ENCODE peak calls at places on chromosome 13, in four cellular contexts. W, O, D and N are unnamed samples.

GRCh38 chr13:106173346-106173745 is 362.1 kb downstream of the EFNB2 start:
- DNase-seq in W (no peak), O (no peak), D (no peak), N (peak)

GRCh38 chr13:102825921-102826706 is 19.7 kb upstream of the ERCC5 start:
- DNase-seq in W (no peak), O (peak), D (no peak), N (peak)

GRCh38 chr13:50513528-50513863 is 330.0 kb downstream of the DLEU7 start:
- DNase-seq in W (no peak), O (no peak), D (no peak), N (no peak)

GRCh38 chr13:84296386-84296785 is 414.1 kb upstream of the SLITRK1 start:
- DNase-seq in W (no peak), O (no peak), D (no peak), N (no peak)

GRCh38 chr13:19634129-19634740 is 776 bp downstream of the MPHOSPH8 start:
- DNase-seq in W (no peak), O (peak), D (no peak), N (no peak)

GRCh38 chr13:29543230-29544215 is 52.0 kb downstream of the SLC7A1 start:
- DNase-seq in W (no peak), O (no peak), D (no peak), N (peak)

GRCh38 chr13:33999830-34000605 is 182.1 kb downstream of the RFC3 start:
- DNase-seq in W (no peak), O (peak), D (no peak), N (no peak)

GRCh38 chr13:37681295-37682032 is 82.9 kb upstream of the POSTN start:
- DNase-seq in W (no peak), O (peak), D (no peak), N (no peak)

GRCh38 chr13:75404721-75405120 is 77.2 kb downstream of the TBC1D4 start:
- DNase-seq in W (no peak), O (no peak), D (no peak), N (no peak)

GRCh38 chr13:90824027-90824426 is 523.5 kb upstream of the MIR17HG start:
- DNase-seq in W (no peak), O (no peak), D (no peak), N (no peak)

GRCh38 chr13:21033224-21033855 is 28.0 kb downstream of the LATS2 start:
- DNase-seq in W (peak), O (peak), D (peak), N (peak)

GRCh38 chr13:30978981-30979956 is 46.8 kb downstream of the TEX26 start:
- DNase-seq in W (no peak), O (no peak), D (no peak), N (no peak)

GRCh38 chr13:42001580-42001979 is 40.7 kb upstream of the VWA8 start:
- DNase-seq in W (no peak), O (peak), D (no peak), N (peak)

GRCh38 chr13:26538363-26539317 is 18.8 kb upstream of the WASF3 start:
- DNase-seq in W (no peak), O (peak), D (no peak), N (no peak)

GRCh38 chr13:31074750-31075149 is 87.0 kb downstream of the HSPH1 start:
- DNase-seq in W (no peak), O (no peak), D (no peak), N (no peak)

GRCh38 chr13:54953786-54954185 is 1925.2 kb downstream of the OLFM4 start:
- DNase-seq in W (no peak), O (no peak), D (no peak), N (no peak)

GRCh38 chr13:60001892-60002291 is 161.8 kb downstream of the DIAPH3 start:
- DNase-seq in W (no peak), O (no peak), D (no peak), N (peak)

GRCh38 chr13:71621152-71622124 is 245.6 kb downstream of the DACH1 start:
- DNase-seq in W (no peak), O (no peak), D (no peak), N (no peak)

GRCh38 chr13:30346789-30347167 is 39.4 kb upstream of the KATNAL1 start:
- DNase-seq in W (no peak), O (no peak), D (no peak), N (no peak)

DNA sequence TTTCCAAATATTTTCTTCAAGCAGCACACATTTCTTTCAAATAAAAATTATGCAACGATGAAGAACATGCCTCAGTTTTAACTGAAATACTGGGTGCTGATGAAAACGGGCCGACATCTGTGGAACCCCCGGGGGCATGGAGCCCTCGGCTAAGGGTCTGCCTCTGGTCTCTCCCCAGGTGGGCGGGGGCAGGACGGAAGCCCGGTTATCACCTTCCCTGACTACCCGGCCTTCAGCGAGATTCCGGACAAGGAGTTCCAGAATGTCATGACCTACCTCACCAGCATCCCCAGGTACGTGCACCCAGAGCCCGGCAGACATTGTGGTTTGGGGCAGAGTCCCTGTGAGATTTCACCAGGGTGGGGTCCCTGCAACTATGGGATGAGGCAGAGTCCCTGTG is 55.5 kb downstream of the MCF2L start:
- DNase-seq in W (no peak), O (no peak), D (no peak), N (no peak)
- H3K4me3 ChIP-seq in W (no peak), O (no peak), D (no peak), N (no peak)

GRCh38 chr13:100069278-100069677 is 19.6 kb upstream of the PCCA start:
- DNase-seq in W (no peak), O (peak), D (no peak), N (peak)
- TF ChIP-seq CTCF in W (no peak), O (no peak), D (no peak), N (no peak)

GRCh38 chr13:89401209-89401810 is 1730.1 kb downstream of the SLITRK5 start:
- DNase-seq in W (no peak), O (no peak), D (no peak), N (peak)
- H3K4me3 ChIP-seq in W (no peak), O (no peak), D (no peak), N (no peak)

DNA sequence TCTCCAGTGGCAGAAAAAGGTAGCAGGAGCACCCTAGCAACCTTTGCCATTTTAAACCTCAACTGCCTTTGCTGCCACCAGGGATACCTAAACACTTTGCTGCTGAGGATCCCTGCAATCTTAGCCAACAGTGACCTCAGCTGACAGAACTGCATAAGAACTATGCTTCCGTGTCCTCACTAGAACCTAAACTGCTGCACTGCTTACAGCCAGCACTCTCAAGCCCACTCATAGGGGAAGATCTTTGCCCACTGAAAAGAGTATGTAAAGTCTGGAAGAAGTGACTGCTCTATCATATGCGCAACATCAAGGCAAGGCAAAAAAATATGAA is 270.0 kb upstream of the PCDH20 start:
- DNase-seq in W (no peak), O (no peak), D (no peak), N (peak)
- TF ChIP-seq CTCF in W (no peak), O (no peak), D (no peak), N (peak)

DNA sequence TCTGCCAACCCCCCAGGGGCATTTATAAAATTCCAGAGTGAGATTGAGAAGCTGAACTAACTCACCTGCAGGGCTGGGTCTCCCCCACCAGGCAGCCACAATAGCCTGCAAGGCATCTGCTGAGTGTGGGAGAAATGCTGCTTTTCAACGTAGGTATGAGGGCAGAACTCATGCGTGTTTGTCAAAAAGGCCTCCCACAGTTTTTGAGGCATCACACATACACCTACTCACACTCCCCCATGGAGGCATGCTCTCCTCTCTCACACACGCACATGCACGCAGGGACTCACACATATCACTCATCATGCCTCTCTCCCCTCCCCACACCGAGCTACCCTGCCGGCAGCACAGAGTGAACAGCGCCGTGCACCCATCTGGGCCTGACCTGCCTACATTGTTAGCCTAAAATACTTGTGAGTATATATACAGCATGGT is 390.5 kb downstream of the FGF9 start:
- DNase-seq in W (no peak), O (no peak), D (no peak), N (no peak)
- H3K4me3 ChIP-seq in W (no peak), O (no peak), D (no peak), N (no peak)

DNA sequence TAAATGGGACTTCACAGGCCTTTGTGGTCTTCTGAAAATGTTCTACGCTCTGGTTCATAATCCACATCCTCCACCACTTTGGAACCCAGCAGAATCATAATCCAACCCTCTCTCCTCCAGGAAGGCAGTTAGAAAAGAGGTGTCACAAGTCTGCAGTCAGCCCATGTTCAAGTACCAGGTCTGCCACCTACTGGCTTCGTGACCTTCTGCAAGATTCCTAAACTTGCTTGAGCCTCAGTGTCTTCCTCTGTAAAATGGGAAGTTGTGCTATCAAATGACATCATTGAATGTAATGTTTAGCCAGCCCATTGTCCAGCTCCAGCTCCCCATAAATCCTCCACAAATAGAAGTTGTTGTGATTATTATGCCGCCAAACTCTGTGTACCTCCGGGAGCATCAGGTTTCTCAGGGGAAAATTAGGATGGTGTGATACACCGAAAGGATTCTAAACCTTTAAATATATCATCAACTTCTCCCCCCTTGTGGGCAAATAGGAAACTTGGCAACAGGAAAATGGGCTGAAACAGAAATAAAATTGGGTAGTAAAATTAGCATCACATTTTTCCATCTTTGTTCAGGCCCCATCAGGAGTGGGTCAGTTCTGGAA is 109.7 kb downstream of the NUFIP1 start:
- DNase-seq in W (no peak), O (peak), D (peak), N (no peak)
- TF ChIP-seq CTCF in W (peak), O (peak), D (peak), N (peak)

GRCh38 chr13:40069173-40070044 is 413.9 kb downstream of the COG6 start:
- DNase-seq in W (peak), O (peak), D (peak), N (no peak)
- H3K4me3 ChIP-seq in W (no peak), O (no peak), D (peak), N (no peak)

DNA sequence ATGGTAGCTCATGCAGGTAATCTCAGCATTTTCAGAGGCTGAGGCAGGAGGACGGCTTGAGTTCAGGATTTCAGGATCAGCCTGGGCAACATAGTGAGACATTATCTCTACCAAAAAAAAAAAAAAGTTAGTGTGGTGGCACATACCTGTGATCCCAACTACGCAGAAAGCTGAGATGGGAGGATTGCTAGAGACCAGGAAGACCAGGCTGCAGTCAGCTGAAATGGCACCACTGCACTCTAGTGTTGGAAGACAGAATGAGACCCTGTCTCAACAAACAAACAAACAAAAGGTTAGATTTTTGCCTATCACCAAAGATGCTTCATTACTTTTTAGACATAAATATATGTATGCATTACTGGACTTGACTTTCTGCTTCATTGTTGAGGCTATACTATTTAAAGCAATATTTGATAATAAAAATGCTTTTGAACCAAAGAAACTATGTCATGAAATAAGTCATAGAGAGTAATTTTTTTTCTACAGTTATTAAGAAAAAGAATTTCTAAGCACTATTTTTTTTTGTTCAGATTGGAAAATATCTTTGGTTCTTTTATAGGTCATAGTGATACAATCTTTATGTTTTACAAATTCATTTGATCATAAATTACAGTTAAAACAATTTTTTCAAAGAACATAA is 1180.1 kb upstream of the ATXN8OS start:
- DNase-seq in W (no peak), O (no peak), D (no peak), N (no peak)
- TF ChIP-seq CTCF in W (no peak), O (no peak), D (no peak), N (peak)

GRCh38 chr13:43478178-43478577 is 308.6 kb downstream of the ENOX1 start:
- DNase-seq in W (no peak), O (no peak), D (no peak), N (no peak)
- H3K4me3 ChIP-seq in W (no peak), O (no peak), D (no peak), N (no peak)